ENCODE peak calls at places on chromosomes 13 and 19, in five cellular contexts. W, D, C, K and Q are unnamed samples.

GRCh38 chr19:8611890-8612806 is 1.6 kb upstream of the ADAMTS10 start:
- DNase-seq in C (peak), K (no peak), W (no peak), D (peak), Q (no peak)

GRCh38 chr13:99053636-99054233 is 75.9 kb upstream of the DOCK9 start:
- DNase-seq in C (no peak), W (no peak), K (no peak), D (no peak), Q (no peak)

GRCh38 chr13:99311137-99311536 is 3.9 kb upstream of the GPR183 start:
- DNase-seq in W (no peak), D (no peak), K (no peak), C (no peak), Q (no peak)

GRCh38 chr19:13764101-13764807 is at the start of gene MRI1:
- DNase-seq in C (peak), W (peak), K (peak), D (peak), Q (peak)

GRCh38 chr19:2827840-2828489 is 8.3 kb downstream of the ZNF554 start:
- DNase-seq in D (no peak), C (no peak), K (no peak), W (no peak), Q (no peak)

GRCh38 chr13:24148414-24149305 is 11.9 kb upstream of the SPATA13 start:
- DNase-seq in D (no peak), K (no peak), C (no peak), W (no peak), Q (no peak)

GRCh38 chr19:47680858-47681332 is 32.3 kb upstream of the EHD2 start:
- DNase-seq in K (no peak), W (no peak), D (no peak), C (no peak), Q (no peak)

GRCh38 chr13:40028446-40028845 is 373.0 kb downstream of the COG6 start:
- DNase-seq in K (no peak), D (no peak), C (no peak), W (no peak), Q (no peak)